ENCODE peak calls at places on chromosome 1, in eight cellular contexts. One of them, this sample, is unnamed.
A peak's percentile ranks its signal among the peaks of the same experiment; 100 is the strongest.

GRCh38 chr1:201356236-201356635 is 21.2 kb downstream of the TNNT2 start:
- DNase-seq in progenitor cell of endocrine pancreas: no peak
- DNase-seq in uterus: no peak
- DNase-seq in neural progenitor cell: no peak
- DNase-seq in foreskin fibroblast: no peak
- DNase-seq in lung: no peak
- DNase-seq in fibroblast of lung: no peak
- DNase-seq in H9: no peak
- DNase-seq in this sample: no peak

GRCh38 chr1:6653651-6654290 is 29.1 kb downstream of the THAP3 start:
- DNase-seq in neural progenitor cell: no peak
- DNase-seq in fibroblast of lung: no peak
- DNase-seq in H9: no peak
- DNase-seq in progenitor cell of endocrine pancreas: no peak
- DNase-seq in foreskin fibroblast: no peak
- DNase-seq in lung: no peak
- DNase-seq in uterus: no peak
- DNase-seq in this sample: no peak

GRCh38 chr1:84387480-84388163 is 10.7 kb upstream of the DNASE2B start:
- DNase-seq in lung: no peak
- DNase-seq in foreskin fibroblast: no peak
- DNase-seq in neural progenitor cell: no peak
- DNase-seq in uterus: no peak
- DNase-seq in H9: no peak
- DNase-seq in fibroblast of lung: no peak
- DNase-seq in progenitor cell of endocrine pancreas: no peak
- DNase-seq in this sample: no peak

GRCh38 chr1:216598448-216598847 is 124.8 kb downstream of the ESRRG start:
- DNase-seq in fibroblast of lung: no peak
- DNase-seq in progenitor cell of endocrine pancreas: no peak
- DNase-seq in H9: no peak
- DNase-seq in foreskin fibroblast: no peak
- DNase-seq in lung: no peak
- DNase-seq in uterus: no peak
- DNase-seq in neural progenitor cell: peak; percentile 64
- DNase-seq in this sample: no peak

GRCh38 chr1:13535227-13535626 is 21.4 kb upstream of the LRRC38 start:
- DNase-seq in H9: no peak
- DNase-seq in fibroblast of lung: no peak
- DNase-seq in neural progenitor cell: no peak
- DNase-seq in progenitor cell of endocrine pancreas: no peak
- DNase-seq in lung: no peak
- DNase-seq in foreskin fibroblast: no peak
- DNase-seq in uterus: no peak
- DNase-seq in this sample: no peak

GRCh38 chr1:66350001-66350547 is 183.9 kb upstream of the SGIP1 start:
- DNase-seq in uterus: no peak
- DNase-seq in fibroblast of lung: no peak
- DNase-seq in H9: no peak
- DNase-seq in progenitor cell of endocrine pancreas: no peak
- DNase-seq in foreskin fibroblast: no peak
- DNase-seq in neural progenitor cell: peak; percentile 35
- DNase-seq in lung: no peak
- DNase-seq in this sample: no peak

GRCh38 chr1:193680247-193680923 is 494.0 kb upstream of the B3GALT2 start:
- DNase-seq in fibroblast of lung: no peak
- DNase-seq in uterus: no peak
- DNase-seq in foreskin fibroblast: no peak
- DNase-seq in neural progenitor cell: no peak
- DNase-seq in H9: no peak
- DNase-seq in progenitor cell of endocrine pancreas: no peak
- DNase-seq in lung: no peak
- DNase-seq in this sample: no peak

GRCh38 chr1:93977546-93977945 is 68.3 kb upstream of the GCLM start:
- DNase-seq in lung: no peak
- DNase-seq in foreskin fibroblast: peak; percentile 41
- DNase-seq in neural progenitor cell: no peak
- DNase-seq in fibroblast of lung: no peak
- DNase-seq in progenitor cell of endocrine pancreas: no peak
- DNase-seq in uterus: no peak
- DNase-seq in H9: no peak
- DNase-seq in this sample: no peak

GRCh38 chr1:231200417-231201031 is 38.7 kb downstream of the TRIM67 start:
- DNase-seq in foreskin fibroblast: peak; percentile 20
- DNase-seq in neural progenitor cell: no peak
- DNase-seq in uterus: no peak
- DNase-seq in H9: no peak
- DNase-seq in lung: no peak
- DNase-seq in progenitor cell of endocrine pancreas: no peak
- DNase-seq in fibroblast of lung: peak; percentile 27
- DNase-seq in this sample: no peak

GRCh38 chr1:7233646-7234470 is 448.6 kb downstream of the CAMTA1 start:
- DNase-seq in lung: no peak
- DNase-seq in uterus: no peak
- DNase-seq in progenitor cell of endocrine pancreas: no peak
- DNase-seq in fibroblast of lung: no peak
- DNase-seq in neural progenitor cell: peak; percentile 41
- DNase-seq in H9: no peak
- DNase-seq in foreskin fibroblast: no peak
- DNase-seq in this sample: peak; percentile 82

GRCh38 chr1:220409751-220410370 is 118.1 kb upstream of the MARK1 start:
- DNase-seq in progenitor cell of endocrine pancreas: no peak
- DNase-seq in fibroblast of lung: no peak
- DNase-seq in uterus: no peak
- DNase-seq in foreskin fibroblast: no peak
- DNase-seq in lung: no peak
- DNase-seq in H9: no peak
- DNase-seq in neural progenitor cell: peak; percentile 55
- DNase-seq in this sample: no peak

GRCh38 chr1:189616893-189617292 is 860.8 kb downstream of the BRINP3 start:
- DNase-seq in progenitor cell of endocrine pancreas: no peak
- DNase-seq in H9: no peak
- DNase-seq in lung: no peak
- DNase-seq in neural progenitor cell: no peak
- DNase-seq in uterus: no peak
- DNase-seq in foreskin fibroblast: peak; percentile 55
- DNase-seq in fibroblast of lung: peak; percentile 5
- DNase-seq in this sample: no peak

GRCh38 chr1:203435628-203436027 is 40.0 kb upstream of the PRELP start:
- DNase-seq in progenitor cell of endocrine pancreas: no peak
- DNase-seq in fibroblast of lung: no peak
- DNase-seq in lung: no peak
- DNase-seq in uterus: no peak
- DNase-seq in neural progenitor cell: peak; percentile 38
- DNase-seq in H9: no peak
- DNase-seq in foreskin fibroblast: no peak
- DNase-seq in this sample: no peak

GRCh38 chr1:32966900-32967299 is 2.3 kb upstream of the RNF19B start:
- DNase-seq in fibroblast of lung: no peak
- DNase-seq in neural progenitor cell: no peak
- DNase-seq in foreskin fibroblast: no peak
- DNase-seq in progenitor cell of endocrine pancreas: no peak
- DNase-seq in uterus: no peak
- DNase-seq in H9: no peak
- DNase-seq in lung: no peak
- DNase-seq in this sample: no peak

GRCh38 chr1:32964461-32965250 is at the start of gene RNF19B:
- DNase-seq in fibroblast of lung: peak; percentile 90
- DNase-seq in progenitor cell of endocrine pancreas: peak; percentile 90
- DNase-seq in uterus: peak; percentile 93
- DNase-seq in lung: peak; percentile 96
- DNase-seq in neural progenitor cell: peak; percentile 98
- DNase-seq in H9: peak; percentile 97
- DNase-seq in foreskin fibroblast: peak; percentile 92
- DNase-seq in this sample: peak; percentile 97

GRCh38 chr1:32962248-32962896 is 2.2 kb downstream of the RNF19B start:
- DNase-seq in foreskin fibroblast: no peak
- DNase-seq in H9: no peak
- DNase-seq in progenitor cell of endocrine pancreas: no peak
- DNase-seq in uterus: no peak
- DNase-seq in lung: no peak
- DNase-seq in fibroblast of lung: peak; percentile 34
- DNase-seq in neural progenitor cell: no peak
- DNase-seq in this sample: no peak

GRCh38 chr1:32965251-32965643 is 638 bp upstream of the RNF19B start:
- DNase-seq in progenitor cell of endocrine pancreas: no peak
- DNase-seq in H9: no peak
- DNase-seq in neural progenitor cell: no peak
- DNase-seq in lung: no peak
- DNase-seq in fibroblast of lung: no peak
- DNase-seq in foreskin fibroblast: no peak
- DNase-seq in uterus: no peak
- DNase-seq in this sample: no peak

GRCh38 chr1:32963746-32964460 is 706 bp downstream of the RNF19B start:
- DNase-seq in uterus: peak; percentile 56
- DNase-seq in progenitor cell of endocrine pancreas: peak; percentile 48
- DNase-seq in lung: peak; percentile 63
- DNase-seq in neural progenitor cell: peak; percentile 83
- DNase-seq in foreskin fibroblast: no peak
- DNase-seq in fibroblast of lung: peak; percentile 22
- DNase-seq in H9: peak; percentile 78
- DNase-seq in this sample: peak; percentile 88
- TF ChIP-seq CTCF in uterus: no peak
- TF ChIP-seq CTCF in progenitor cell of endocrine pancreas: peak; percentile 6
- TF ChIP-seq CTCF in lung: no peak
- TF ChIP-seq CTCF in neural progenitor cell: no peak
- TF ChIP-seq CTCF in foreskin fibroblast: no peak
- TF ChIP-seq CTCF in fibroblast of lung: no peak
- TF ChIP-seq CTCF in H9: no peak
- TF ChIP-seq CTCF in this sample: no peak

DNA sequence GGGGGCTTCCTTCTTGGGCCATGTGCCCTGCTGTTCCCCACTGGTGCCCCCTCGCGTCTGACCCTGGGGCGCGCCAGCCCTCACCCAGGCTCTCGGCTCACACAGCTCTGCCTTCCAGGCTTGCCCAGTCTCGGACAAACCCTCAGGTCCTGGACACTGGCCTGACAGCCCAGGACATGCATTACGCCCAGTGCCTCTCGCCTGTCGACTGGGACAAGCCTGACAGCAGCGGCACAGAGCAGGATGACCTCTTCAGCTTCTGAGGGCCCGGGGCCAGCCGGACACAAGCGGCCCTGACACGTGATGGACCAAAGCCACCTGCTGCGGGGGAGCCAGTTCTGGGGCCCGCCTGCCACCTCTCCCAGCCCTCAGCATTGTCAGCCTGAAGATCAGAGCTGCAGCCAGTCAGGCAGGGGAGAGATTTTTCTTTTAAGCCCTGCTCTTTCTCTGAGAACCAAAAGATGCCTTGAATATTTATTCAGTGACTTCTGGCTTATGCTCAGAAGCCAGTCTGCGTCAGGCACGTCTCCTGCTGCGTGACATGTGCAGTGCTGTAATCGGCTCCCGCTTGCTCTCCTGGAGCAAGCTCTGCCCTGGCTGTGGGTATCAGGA is 23.4 kb downstream of the LDLRAP1 start:
- DNase-seq in lung: no peak
- DNase-seq in neural progenitor cell: peak; percentile 25
- DNase-seq in H9: peak; percentile 61
- DNase-seq in progenitor cell of endocrine pancreas: no peak
- DNase-seq in fibroblast of lung: peak; percentile 67
- DNase-seq in foreskin fibroblast: peak; percentile 77
- DNase-seq in uterus: peak; percentile 73
- DNase-seq in this sample: no peak
- TF ChIP-seq CTCF in lung: no peak
- TF ChIP-seq CTCF in neural progenitor cell: peak; percentile 11
- TF ChIP-seq CTCF in H9: peak; percentile 25
- TF ChIP-seq CTCF in progenitor cell of endocrine pancreas: no peak
- TF ChIP-seq CTCF in fibroblast of lung: no peak
- TF ChIP-seq CTCF in foreskin fibroblast: peak; percentile 15
- TF ChIP-seq CTCF in uterus: no peak
- TF ChIP-seq CTCF in this sample: no peak

GRCh38 chr1:167467126-167467725 is 51.1 kb downstream of the CD247 start:
- DNase-seq in uterus: no peak
- DNase-seq in progenitor cell of endocrine pancreas: no peak
- DNase-seq in H9: no peak
- DNase-seq in foreskin fibroblast: no peak
- DNase-seq in lung: no peak
- DNase-seq in fibroblast of lung: no peak
- DNase-seq in neural progenitor cell: no peak
- DNase-seq in this sample: no peak
- TF ChIP-seq CTCF in uterus: no peak
- TF ChIP-seq CTCF in progenitor cell of endocrine pancreas: no peak
- TF ChIP-seq CTCF in H9: no peak
- TF ChIP-seq CTCF in foreskin fibroblast: no peak
- TF ChIP-seq CTCF in lung: no peak
- TF ChIP-seq CTCF in fibroblast of lung: no peak
- TF ChIP-seq CTCF in neural progenitor cell: no peak
- TF ChIP-seq CTCF in this sample: no peak

DNA sequence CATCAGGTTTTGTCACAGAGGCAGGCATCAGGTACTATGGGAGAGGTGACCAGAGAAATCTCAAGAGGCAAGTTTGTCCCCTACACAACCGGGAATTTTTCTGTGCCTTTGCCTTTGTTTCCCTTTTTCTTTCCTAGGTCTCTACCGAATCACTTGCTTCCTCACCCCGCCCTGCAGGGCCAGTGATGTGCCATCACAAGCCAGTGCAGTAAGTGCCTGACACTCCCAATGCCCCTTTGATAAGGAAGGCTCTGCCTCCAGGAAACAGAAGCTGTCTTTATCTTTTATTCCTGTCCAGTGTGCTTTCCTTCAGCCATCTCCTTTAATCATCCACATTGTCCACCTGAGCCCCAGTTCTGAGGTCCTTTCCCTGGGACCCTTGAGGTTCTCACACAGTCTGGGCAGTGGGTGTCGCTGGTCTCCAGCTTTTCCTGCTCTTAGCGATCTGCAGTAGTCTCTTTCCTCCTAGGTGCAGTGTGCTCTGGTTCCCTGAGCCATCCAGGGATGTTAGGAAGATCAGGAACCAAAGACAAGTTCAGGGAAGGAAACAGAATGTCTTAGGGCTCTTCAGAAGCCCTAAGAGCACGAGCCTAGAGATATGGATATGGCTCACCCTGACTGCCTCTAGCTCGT is 36.6 kb downstream of the GJA5 start:
- DNase-seq in H9: peak; percentile 82
- DNase-seq in uterus: peak; percentile 29
- DNase-seq in neural progenitor cell: peak; percentile 82
- DNase-seq in foreskin fibroblast: no peak
- DNase-seq in lung: peak; percentile 45
- DNase-seq in fibroblast of lung: peak; percentile 20
- DNase-seq in progenitor cell of endocrine pancreas: peak; percentile 31
- DNase-seq in this sample: no peak
- TF ChIP-seq CTCF in H9: peak; percentile 90
- TF ChIP-seq CTCF in uterus: peak; percentile 65
- TF ChIP-seq CTCF in neural progenitor cell: peak; percentile 81
- TF ChIP-seq CTCF in foreskin fibroblast: peak; percentile 32
- TF ChIP-seq CTCF in lung: peak; percentile 51
- TF ChIP-seq CTCF in fibroblast of lung: peak; percentile 30
- TF ChIP-seq CTCF in progenitor cell of endocrine pancreas: peak; percentile 74
- TF ChIP-seq CTCF in this sample: peak; percentile 57